ENCODE peak calls at places on chromosomes 6 and 20, in ten cellular contexts. One of them, this sample, is unnamed.

GRCh38 chr6:17705428-17705777 is 1.3 kb downstream of the NUP153 start:
- DNase-seq in pancreas: peak
- DNase-seq in GM06990: no peak
- DNase-seq in fibroblast of pulmonary artery: peak
- DNase-seq in ovary: peak
- DNase-seq in prostate gland: peak
- DNase-seq in AG04450: peak
- DNase-seq in foreskin fibroblast: peak
- DNase-seq in tibial artery: peak
- DNase-seq in astrocyte of the spinal cord: peak
- DNase-seq in this sample: peak

GRCh38 chr6:53741417-53741816 is 53.4 kb upstream of the LRRC1 start:
- DNase-seq in AG04450: no peak
- DNase-seq in prostate gland: no peak
- DNase-seq in ovary: no peak
- DNase-seq in foreskin fibroblast: no peak
- DNase-seq in fibroblast of pulmonary artery: no peak
- DNase-seq in pancreas: no peak
- DNase-seq in tibial artery: no peak
- DNase-seq in astrocyte of the spinal cord: no peak
- DNase-seq in GM06990: no peak
- DNase-seq in this sample: no peak

GRCh38 chr6:30163090-30163917 is at the start of gene TRIM15:
- DNase-seq in GM06990: no peak
- DNase-seq in AG04450: no peak
- DNase-seq in prostate gland: no peak
- DNase-seq in astrocyte of the spinal cord: no peak
- DNase-seq in fibroblast of pulmonary artery: no peak
- DNase-seq in ovary: no peak
- DNase-seq in pancreas: no peak
- DNase-seq in tibial artery: no peak
- DNase-seq in foreskin fibroblast: no peak
- DNase-seq in this sample: no peak

GRCh38 chr6:71349395-71349794 is 60.8 kb downstream of the OGFRL1 start:
- DNase-seq in ovary: no peak
- DNase-seq in GM06990: no peak
- DNase-seq in tibial artery: no peak
- DNase-seq in astrocyte of the spinal cord: peak
- DNase-seq in prostate gland: no peak
- DNase-seq in fibroblast of pulmonary artery: peak
- DNase-seq in foreskin fibroblast: peak
- DNase-seq in pancreas: no peak
- DNase-seq in AG04450: no peak
- DNase-seq in this sample: peak

GRCh38 chr20:25273541-25274358 is 25.9 kb downstream of the PYGB start:
- DNase-seq in ovary: no peak
- DNase-seq in foreskin fibroblast: no peak
- DNase-seq in prostate gland: peak
- DNase-seq in fibroblast of pulmonary artery: no peak
- DNase-seq in tibial artery: peak
- DNase-seq in GM06990: no peak
- DNase-seq in AG04450: no peak
- DNase-seq in pancreas: no peak
- DNase-seq in astrocyte of the spinal cord: no peak
- DNase-seq in this sample: no peak

GRCh38 chr20:35279533-35280174 is 1.7 kb upstream of the MMP24OS start:
- DNase-seq in foreskin fibroblast: no peak
- DNase-seq in pancreas: no peak
- DNase-seq in astrocyte of the spinal cord: no peak
- DNase-seq in ovary: no peak
- DNase-seq in AG04450: no peak
- DNase-seq in tibial artery: no peak
- DNase-seq in GM06990: no peak
- DNase-seq in prostate gland: no peak
- DNase-seq in fibroblast of pulmonary artery: no peak
- DNase-seq in this sample: no peak

GRCh38 chr20:42130810-42131596 is 512.8 kb upstream of the CHD6 start:
- DNase-seq in prostate gland: no peak
- DNase-seq in tibial artery: no peak
- DNase-seq in pancreas: no peak
- DNase-seq in fibroblast of pulmonary artery: no peak
- DNase-seq in astrocyte of the spinal cord: no peak
- DNase-seq in ovary: no peak
- DNase-seq in foreskin fibroblast: no peak
- DNase-seq in AG04450: no peak
- DNase-seq in GM06990: no peak
- DNase-seq in this sample: no peak

GRCh38 chr6:88380618-88381288 is 214.6 kb upstream of the CNR1 start:
- DNase-seq in astrocyte of the spinal cord: no peak
- DNase-seq in pancreas: no peak
- DNase-seq in ovary: no peak
- DNase-seq in AG04450: no peak
- DNase-seq in prostate gland: no peak
- DNase-seq in GM06990: no peak
- DNase-seq in foreskin fibroblast: peak
- DNase-seq in fibroblast of pulmonary artery: peak
- DNase-seq in tibial artery: no peak
- DNase-seq in this sample: peak

GRCh38 chr20:15930324-15931305 is 642.6 kb downstream of the KIF16B start:
- DNase-seq in ovary: no peak
- DNase-seq in foreskin fibroblast: peak
- DNase-seq in AG04450: peak
- DNase-seq in astrocyte of the spinal cord: peak
- DNase-seq in GM06990: no peak
- DNase-seq in pancreas: no peak
- DNase-seq in fibroblast of pulmonary artery: peak
- DNase-seq in tibial artery: no peak
- DNase-seq in prostate gland: peak
- DNase-seq in this sample: peak

GRCh38 chr6:36683656-36684446 is 5.3 kb downstream of the CDKN1A start:
- DNase-seq in tibial artery: no peak
- DNase-seq in astrocyte of the spinal cord: no peak
- DNase-seq in ovary: no peak
- DNase-seq in foreskin fibroblast: no peak
- DNase-seq in prostate gland: no peak
- DNase-seq in fibroblast of pulmonary artery: no peak
- DNase-seq in GM06990: no peak
- DNase-seq in AG04450: no peak
- DNase-seq in pancreas: peak
- DNase-seq in this sample: no peak

GRCh38 chr6:36684447-36684812 is 5.9 kb downstream of the CDKN1A start:
- DNase-seq in foreskin fibroblast: no peak
- DNase-seq in GM06990: no peak
- DNase-seq in fibroblast of pulmonary artery: no peak
- DNase-seq in prostate gland: no peak
- DNase-seq in astrocyte of the spinal cord: no peak
- DNase-seq in ovary: no peak
- DNase-seq in AG04450: no peak
- DNase-seq in pancreas: no peak
- DNase-seq in tibial artery: no peak
- DNase-seq in this sample: no peak

GRCh38 chr6:36685198-36685919 is 6.8 kb downstream of the CDKN1A start:
- DNase-seq in prostate gland: no peak
- DNase-seq in foreskin fibroblast: no peak
- DNase-seq in tibial artery: no peak
- DNase-seq in AG04450: no peak
- DNase-seq in astrocyte of the spinal cord: no peak
- DNase-seq in fibroblast of pulmonary artery: no peak
- DNase-seq in GM06990: no peak
- DNase-seq in pancreas: no peak
- DNase-seq in ovary: no peak
- DNase-seq in this sample: no peak

GRCh38 chr6:36683145-36683655 is 4.7 kb downstream of the CDKN1A start:
- DNase-seq in tibial artery: no peak
- DNase-seq in foreskin fibroblast: no peak
- DNase-seq in pancreas: peak
- DNase-seq in ovary: no peak
- DNase-seq in prostate gland: no peak
- DNase-seq in fibroblast of pulmonary artery: no peak
- DNase-seq in GM06990: no peak
- DNase-seq in astrocyte of the spinal cord: no peak
- DNase-seq in AG04450: no peak
- DNase-seq in this sample: no peak

DNA sequence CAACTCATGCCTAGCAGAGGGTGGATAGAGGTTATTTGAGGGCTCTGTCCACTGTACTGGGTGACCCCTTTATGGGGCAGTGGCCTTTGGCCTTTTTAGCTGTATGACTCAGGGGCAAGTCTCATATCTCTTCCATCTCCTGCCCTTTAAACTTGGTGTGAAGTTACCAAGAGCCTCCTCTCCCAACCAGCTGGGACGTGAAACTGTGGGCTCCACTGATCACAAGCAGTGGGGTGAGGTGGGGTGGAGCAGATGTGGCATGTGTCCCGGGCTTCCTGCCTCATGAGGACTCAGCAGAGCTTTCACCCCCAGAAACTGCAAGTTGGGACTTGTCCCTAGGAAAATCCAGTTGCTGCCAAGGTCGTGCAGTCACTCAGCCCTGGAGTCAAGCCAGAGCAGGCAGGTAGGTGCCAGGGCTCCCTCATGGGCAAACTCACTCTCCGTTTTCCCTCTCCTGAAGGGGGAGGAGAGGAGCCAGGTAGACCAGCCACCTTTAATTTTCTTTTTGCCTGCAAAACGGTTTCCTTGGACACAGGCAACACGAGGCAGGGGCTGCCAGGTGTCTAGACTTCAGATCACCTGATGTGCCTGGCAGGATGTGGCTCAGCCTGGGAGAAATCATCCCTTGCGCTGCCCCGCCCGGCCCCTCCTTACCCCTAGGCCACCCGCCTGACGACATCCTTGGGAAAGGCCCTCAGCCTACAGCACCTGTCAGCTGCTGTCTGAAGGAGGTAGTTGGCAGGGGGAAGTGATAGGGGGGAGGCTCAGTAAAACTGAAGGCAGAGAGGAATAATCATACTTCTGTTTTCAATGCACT is 4.0 kb downstream of the CDKN1A start:
- DNase-seq in pancreas: peak
- DNase-seq in foreskin fibroblast: peak
- DNase-seq in prostate gland: peak
- DNase-seq in fibroblast of pulmonary artery: no peak
- DNase-seq in ovary: no peak
- DNase-seq in astrocyte of the spinal cord: no peak
- DNase-seq in AG04450: no peak
- DNase-seq in tibial artery: no peak
- DNase-seq in GM06990: peak
- DNase-seq in this sample: peak
- H3K4me3 ChIP-seq in pancreas: peak
- H3K4me3 ChIP-seq in foreskin fibroblast: peak
- H3K4me3 ChIP-seq in prostate gland: no peak
- H3K4me3 ChIP-seq in fibroblast of pulmonary artery: peak
- H3K4me3 ChIP-seq in ovary: no peak
- H3K4me3 ChIP-seq in astrocyte of the spinal cord: peak
- H3K4me3 ChIP-seq in AG04450: peak
- H3K4me3 ChIP-seq in tibial artery: peak
- H3K4me3 ChIP-seq in GM06990: peak
- H3K4me3 ChIP-seq in this sample: peak

DNA sequence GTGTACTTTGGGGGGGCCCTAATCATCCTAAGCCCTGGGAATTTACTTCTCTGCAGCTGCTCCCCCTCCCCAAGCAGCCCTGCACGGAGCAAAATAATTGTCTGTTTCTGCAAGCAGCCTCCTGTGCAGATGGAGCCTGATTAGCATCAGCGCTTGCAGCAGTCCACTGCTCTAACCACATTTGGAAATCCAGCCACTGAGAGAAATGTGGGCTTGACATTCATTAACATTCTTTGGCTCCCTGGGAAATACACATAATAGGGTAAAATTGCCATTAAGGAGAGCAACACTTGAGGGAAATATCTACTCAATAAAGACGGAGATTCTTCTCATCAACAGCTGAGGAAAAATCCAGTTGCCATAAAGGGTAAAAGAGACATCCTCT is 309.3 kb upstream of the MAP3K7 start:
- DNase-seq in foreskin fibroblast: no peak
- DNase-seq in fibroblast of pulmonary artery: no peak
- DNase-seq in astrocyte of the spinal cord: no peak
- DNase-seq in GM06990: no peak
- DNase-seq in tibial artery: no peak
- DNase-seq in pancreas: no peak
- DNase-seq in AG04450: no peak
- DNase-seq in prostate gland: no peak
- DNase-seq in ovary: no peak
- DNase-seq in this sample: no peak
- TF ChIP-seq CTCF in foreskin fibroblast: no peak
- TF ChIP-seq CTCF in fibroblast of pulmonary artery: no peak
- TF ChIP-seq CTCF in astrocyte of the spinal cord: no peak
- TF ChIP-seq CTCF in GM06990: no peak
- TF ChIP-seq CTCF in tibial artery: no peak
- TF ChIP-seq CTCF in pancreas: no peak
- TF ChIP-seq CTCF in AG04450: no peak
- TF ChIP-seq CTCF in prostate gland: no peak
- TF ChIP-seq CTCF in ovary: no peak
- TF ChIP-seq CTCF in this sample: no peak

DNA sequence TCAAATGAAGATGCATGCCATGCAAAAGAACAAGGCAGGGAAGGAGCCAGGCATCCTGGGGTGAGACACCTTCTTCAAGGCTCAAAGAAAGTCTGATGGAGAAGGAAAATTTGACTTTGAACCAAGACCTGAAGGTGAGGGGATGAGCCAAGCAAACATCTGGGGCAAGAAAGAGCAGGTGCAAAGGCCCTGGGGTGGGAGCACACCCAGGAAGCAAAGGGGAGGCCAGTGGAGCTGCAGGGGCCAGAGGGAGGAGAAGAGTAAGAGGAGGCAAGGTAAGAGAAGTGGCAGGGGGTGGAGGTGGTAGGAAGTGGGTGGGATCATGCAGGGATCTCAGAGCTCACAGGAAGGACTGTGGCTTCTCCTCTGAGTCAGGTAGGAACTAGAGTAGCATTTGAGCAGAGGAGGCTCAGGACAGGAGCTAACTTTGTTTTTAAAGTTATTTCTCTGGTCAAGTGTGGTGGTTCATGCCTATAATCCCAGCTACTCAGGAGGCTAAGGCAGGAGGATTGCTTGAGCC is 49.6 kb downstream of the SLC13A3 start:
- DNase-seq in foreskin fibroblast: no peak
- DNase-seq in tibial artery: no peak
- DNase-seq in fibroblast of pulmonary artery: no peak
- DNase-seq in astrocyte of the spinal cord: no peak
- DNase-seq in AG04450: no peak
- DNase-seq in ovary: no peak
- DNase-seq in pancreas: no peak
- DNase-seq in GM06990: no peak
- DNase-seq in prostate gland: no peak
- DNase-seq in this sample: no peak
- H3K4me3 ChIP-seq in foreskin fibroblast: no peak
- H3K4me3 ChIP-seq in tibial artery: no peak
- H3K4me3 ChIP-seq in fibroblast of pulmonary artery: no peak
- H3K4me3 ChIP-seq in astrocyte of the spinal cord: no peak
- H3K4me3 ChIP-seq in AG04450: no peak
- H3K4me3 ChIP-seq in ovary: no peak
- H3K4me3 ChIP-seq in pancreas: no peak
- H3K4me3 ChIP-seq in GM06990: no peak
- H3K4me3 ChIP-seq in prostate gland: no peak
- H3K4me3 ChIP-seq in this sample: no peak

DNA sequence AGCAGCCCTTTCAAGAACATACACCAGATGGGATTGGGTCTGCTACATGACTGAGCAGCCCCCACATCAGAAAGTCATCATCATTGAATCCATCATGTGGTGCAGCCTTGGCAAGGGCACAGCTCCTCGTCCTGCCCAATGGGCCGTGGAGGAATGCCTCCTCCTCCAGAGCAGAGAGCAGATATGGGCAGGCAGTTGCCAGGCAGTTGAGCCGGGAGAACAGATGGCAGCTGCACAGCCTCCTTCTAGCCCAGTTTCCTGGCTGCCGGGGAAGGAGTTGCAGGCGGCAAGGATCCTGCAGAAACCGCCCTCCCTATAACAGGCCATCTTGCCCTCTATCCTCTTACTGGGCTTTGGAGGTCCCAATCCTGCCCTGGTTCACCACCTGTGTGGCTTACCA is 11.9 kb upstream of the ZFAND3 start:
- DNase-seq in astrocyte of the spinal cord: no peak
- DNase-seq in prostate gland: no peak
- DNase-seq in foreskin fibroblast: peak
- DNase-seq in fibroblast of pulmonary artery: no peak
- DNase-seq in AG04450: no peak
- DNase-seq in pancreas: no peak
- DNase-seq in ovary: no peak
- DNase-seq in GM06990: no peak
- DNase-seq in tibial artery: no peak
- DNase-seq in this sample: no peak
- TF ChIP-seq CTCF in astrocyte of the spinal cord: peak
- TF ChIP-seq CTCF in prostate gland: no peak
- TF ChIP-seq CTCF in foreskin fibroblast: no peak
- TF ChIP-seq CTCF in fibroblast of pulmonary artery: peak
- TF ChIP-seq CTCF in AG04450: peak
- TF ChIP-seq CTCF in pancreas: no peak
- TF ChIP-seq CTCF in ovary: no peak
- TF ChIP-seq CTCF in GM06990: no peak
- TF ChIP-seq CTCF in tibial artery: no peak
- TF ChIP-seq CTCF in this sample: peak

This sample was measured in choroid plexus epithelial cell.